ENCODE peak calls at places on chromosomes 11 and 22, in eight cellular contexts. Q is Ammon's horn; D is GM12865; K is iris pigment epithelial cell; C is stimulated activated naive CD4-positive, alpha-beta T cell; X is AG08395; F is EL; Z is colonic mucosa. P is an unnamed sample.

GRCh38 chr11:70703141-70704052 is 305.1 kb downstream of the CTTN start:
- DNase-seq in K (no peak), Q (no peak), X (no peak), C (no peak), F (no peak), Z (no peak), D (no peak), P (no peak)

GRCh38 chr11:66762088-66762487 is 33.1 kb upstream of the SPTBN2 start:
- DNase-seq in D (no peak), K (no peak), X (no peak), F (no peak), Z (no peak), Q (no peak), C (no peak), P (no peak)

GRCh38 chr11:35621620-35622019 is 3.4 kb downstream of the FJX1 start:
- DNase-seq in C (no peak), D (no peak), X (no peak), Z (no peak), K (peak), Q (no peak), F (peak), P (peak)

GRCh38 chr22:27668828-27669797 is 132.4 kb downstream of the MN1 start:
- DNase-seq in Q (no peak), C (no peak), Z (peak), D (no peak), X (peak), F (peak), K (peak), P (peak)

GRCh38 chr11:95254139-95254704 is 23.2 kb upstream of the SESN3 start:
- DNase-seq in F (peak), X (peak), D (peak), K (peak), Z (peak), C (peak), Q (peak), P (peak)

GRCh38 chr22:36238348-36239149 is 778 bp downstream of the APOL2 start:
- DNase-seq in D (no peak), K (no peak), Z (peak), F (no peak), C (no peak), X (no peak), Q (peak), P (peak)

GRCh38 chr11:4095509-4096230 is 1.1 kb downstream of the RRM1 start:
- DNase-seq in K (peak), Z (no peak), D (peak), X (peak), F (peak), C (peak), Q (no peak), P (peak)

GRCh38 chr11:125902927-125903752 is at the start of gene PUS3:
- DNase-seq in D (peak), X (peak), Q (peak), C (peak), Z (peak), F (peak), K (peak), P (peak)

GRCh38 chr22:39574779-39575551 is 4.4 kb downstream of the CACNA1I start:
- DNase-seq in X (peak), D (no peak), C (no peak), Z (no peak), F (peak), Q (no peak), K (peak), P (peak)

P was measured in dermis blood vessel endothelial cell.